ENCODE peak calls at places on chromosomes 5 and 9, in six cellular contexts. X is IMR-90, W is neuronal stem cell, D is mesendoderm, K is H9, Z is mesenchymal stem cell. U is an unnamed sample. For H3K4me1, the result is how much of the 10 kb centered on the place peaks cover.

GRCh38 chr9:134377976-134378375 is 51.7 kb downstream of the RXRA start:
- DNase-seq in X (no peak), W (no peak), D (no peak), K (no peak), Z (no peak), U (no peak)

GRCh38 chr5:143040622-143041021 is 270.4 kb downstream of the ARHGAP26 start:
- DNase-seq in X (no peak), W (no peak), D (no peak), K (no peak), Z (no peak), U (no peak)

GRCh38 chr5:141521244-141521781 is 32.4 kb downstream of the PCDHGC5 start:
- DNase-seq in X (peak), W (peak), D (peak), K (no peak), Z (peak), U (no peak)

GRCh38 chr9:91734371-91734981 is 215.6 kb downstream of the ROR2 start:
- DNase-seq in X (peak), W (peak), D (peak), K (peak), Z (peak), U (peak)

GRCh38 chr5:132557425-132557805 is 638 bp downstream of the RAD50 start:
- DNase-seq in X (peak), W (no peak), D (peak), K (peak), Z (peak), U (no peak)

GRCh38 chr9:124346347-124347163 is 68.7 kb downstream of the PSMB7 start:
- DNase-seq in X (no peak), W (no peak), D (no peak), K (no peak), Z (no peak), U (no peak)

GRCh38 chr5:143213231-143213850 is 190.1 kb downstream of the NR3C1 start:
- DNase-seq in X (peak), W (no peak), D (no peak), K (no peak), Z (peak), U (no peak)

GRCh38 chr5:180799902-180800801 is 2.5 kb downstream of the MGAT1 start:
- DNase-seq in X (peak), W (no peak), D (peak), K (no peak), Z (peak), U (no peak)

GRCh38 chr9:120360046-120360445 is 219.9 kb downstream of the CDK5RAP2 start:
- DNase-seq in X (peak), W (no peak), D (no peak), K (no peak), Z (no peak), U (no peak)

GRCh38 chr9:764105-764524 is 77.4 kb upstream of the DMRT1 start:
- DNase-seq in X (peak), W (peak), D (peak), K (peak), Z (peak), U (peak)

GRCh38 chr9:105116047-105116868 is 128.2 kb upstream of the SLC44A1 start:
- DNase-seq in X (no peak), W (peak), D (peak), K (peak), Z (no peak), U (no peak)

GRCh38 chr9:112013261-112013660 is 116.6 kb downstream of the UGCG start:
- DNase-seq in X (no peak), W (no peak), D (no peak), K (no peak), Z (no peak), U (no peak)

GRCh38 chr9:126799051-126799450 is 5.8 kb upstream of the ZBTB43 start:
- DNase-seq in X (no peak), W (no peak), D (no peak), K (no peak), Z (no peak), U (no peak)

GRCh38 chr5:79931409-79931808 is 59.7 kb downstream of the MTX3 start:
- DNase-seq in X (no peak), W (no peak), D (no peak), K (no peak), Z (no peak), U (no peak)

GRCh38 chr5:128826290-128826689 is 139.0 kb upstream of the SLC27A6 start:
- DNase-seq in X (no peak), W (no peak), D (peak), K (no peak), Z (no peak), U (no peak)

GRCh38 chr5:143205386-143205785 is 198.1 kb downstream of the NR3C1 start:
- DNase-seq in X (peak), W (no peak), D (no peak), K (no peak), Z (peak), U (no peak)

GRCh38 chr9:137762414-137763061 is 115.0 kb upstream of the CACNA1B start:
- DNase-seq in X (peak), W (no peak), D (no peak), K (no peak), Z (no peak), U (no peak)

GRCh38 chr5:102324714-102325113 is 28.6 kb upstream of the SLCO4C1 start:
- DNase-seq in X (no peak), W (no peak), D (no peak), K (no peak), Z (no peak), U (no peak)

GRCh38 chr9:16180546-16180945 is 627.7 kb downstream of the CCDC171 start:
- DNase-seq in X (peak), W (no peak), D (peak), K (no peak), Z (peak), U (no peak)

GRCh38 chr5:77210091-77211012 is at the start of gene PDE8B:
- DNase-seq in X (no peak), W (no peak), D (no peak), K (peak), Z (no peak), U (peak)

GRCh38 chr5:1718669-1719068 is 81.0 kb downstream of the MRPL36 start:
- DNase-seq in X (no peak), W (no peak), D (peak), K (no peak), Z (peak), U (no peak)

GRCh38 chr5:150582281-150582791 is 58.1 kb upstream of the SYNPO start:
- DNase-seq in X (peak), W (no peak), D (no peak), K (no peak), Z (peak), U (no peak)

GRCh38 chr5:132487095-132487428 is 3.5 kb downstream of the IRF1 start:
- DNase-seq in X (no peak), W (no peak), D (no peak), K (no peak), Z (no peak), U (no peak)

GRCh38 chr9:125025584-125025983 is 84.7 kb upstream of the GOLGA1 start:
- DNase-seq in X (peak), W (no peak), D (no peak), K (no peak), Z (no peak), U (no peak)

GRCh38 chr9:128550770-128551651 is 1.4 kb upstream of the SPTAN1 start:
- DNase-seq in X (peak), W (no peak), D (peak), K (peak), Z (peak), U (no peak)

GRCh38 chr5:150568663-150569062 is 60.7 kb downstream of the NDST1 start:
- DNase-seq in X (no peak), W (no peak), D (no peak), K (no peak), Z (no peak), U (no peak)

GRCh38 chr5:142685418-142686209 is at the start of gene FGF1:
- DNase-seq in X (no peak), W (no peak), D (peak), K (no peak), Z (no peak), U (no peak)

GRCh38 chr5:19986036-19986619 is 1.9 kb downstream of the CDH18 start:
- DNase-seq in X (no peak), W (no peak), D (no peak), K (no peak), Z (peak), U (no peak)

GRCh38 chr9:14400658-14400995 is 86.7 kb upstream of the NFIB start:
- DNase-seq in X (peak), W (no peak), D (peak), K (peak), Z (peak), U (peak)

GRCh38 chr9:13971415-13971814 is 342.5 kb downstream of the NFIB start:
- DNase-seq in X (no peak), W (no peak), D (no peak), K (no peak), Z (no peak), U (no peak)

GRCh38 chr5:64298586-64298985 is 132.9 kb downstream of the RNF180 start:
- DNase-seq in X (no peak), W (no peak), D (no peak), K (no peak), Z (no peak), U (no peak)

GRCh38 chr5:64295100-64295499 is 129.5 kb downstream of the RNF180 start:
- DNase-seq in X (no peak), W (no peak), D (no peak), K (no peak), Z (no peak), U (no peak)

GRCh38 chr5:64292611-64293215 is 127.1 kb downstream of the RNF180 start:
- DNase-seq in X (no peak), W (no peak), D (peak), K (no peak), Z (peak), U (no peak)
- H2BK15ac ChIP-seq in X (no peak), W (no peak), D (no peak), K (no peak), Z (no peak), U (no peak)

GRCh38 chr5:164500856-164501255 is 995.4 kb downstream of the MAT2B start:
- DNase-seq in X (no peak), W (no peak), D (no peak), K (no peak), Z (no peak), U (no peak)

GRCh38 chr5:164501344-164501743 is 995.9 kb downstream of the MAT2B start:
- DNase-seq in X (no peak), W (no peak), D (no peak), K (no peak), Z (no peak), U (no peak)

GRCh38 chr5:164504141-164504772 is 998.8 kb downstream of the MAT2B start:
- DNase-seq in X (peak), W (peak), D (peak), K (peak), Z (peak), U (no peak)

DNA sequence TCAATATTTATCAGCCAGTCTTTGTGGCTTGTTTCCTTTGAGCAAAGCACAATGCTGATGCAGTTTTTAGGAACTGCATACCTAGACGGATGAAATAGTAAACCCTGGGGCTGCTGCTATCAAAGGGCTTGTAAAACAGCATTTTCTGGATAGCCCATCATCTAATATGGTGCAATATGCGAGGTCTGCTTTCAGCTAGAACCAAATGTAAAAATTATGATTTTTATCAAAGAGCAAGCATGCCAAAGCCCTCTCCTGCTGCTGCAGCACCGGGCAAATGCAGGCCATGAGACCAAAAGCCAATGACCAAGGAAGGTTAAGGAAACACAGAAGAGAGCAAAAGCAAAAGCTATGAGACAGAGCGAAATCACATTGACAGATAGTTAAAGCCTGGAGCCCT is 1000.4 kb downstream of the MAT2B start:
- DNase-seq in X (no peak), W (no peak), D (no peak), K (no peak), Z (no peak), U (no peak)
- H3K4me1 ChIP-seq in X (under half), W (under half), D (under half), K (under half), Z (under half), U (under half)

GRCh38 chr5:134100283-134101011 is 14.0 kb upstream of the TCF7 start:
- DNase-seq in X (peak), W (no peak), D (peak), K (peak), Z (peak), U (peak)
- H2BK15ac ChIP-seq in X (no peak), W (peak), D (no peak), K (no peak), Z (no peak), U (no peak)

GRCh38 chr5:95866431-95867063 is 44.0 kb upstream of the GLRX start:
- DNase-seq in X (peak), W (no peak), D (no peak), K (no peak), Z (peak), U (no peak)
- H3K4me1 ChIP-seq in X (under half), W (under half), D (under half), K (under half), Z (under half), U (under half)

GRCh38 chr9:107274953-107275422 is 8.1 kb upstream of the RAD23B start:
- DNase-seq in X (peak), W (no peak), D (no peak), K (no peak), Z (peak), U (no peak)
- H2BK15ac ChIP-seq in X (peak), W (no peak), D (no peak), K (no peak), Z (no peak), U (no peak)

GRCh38 chr9:68685770-68686169 is 19.3 kb upstream of the PIP5K1B start:
- DNase-seq in X (no peak), W (no peak), D (peak), K (peak), Z (no peak), U (no peak)
- H3K4me1 ChIP-seq in X (under half), W (under half), D (under half), K (under half), Z (under half), U (under half)

GRCh38 chr5:127702913-127703575 is at the start of gene CCDC192:
- DNase-seq in X (no peak), W (no peak), D (peak), K (no peak), Z (peak), U (no peak)

GRCh38 chr5:127700237-127700766 is 2.9 kb upstream of the CCDC192 start:
- DNase-seq in X (no peak), W (peak), D (peak), K (no peak), Z (no peak), U (no peak)

GRCh38 chr5:127699416-127699815 is 3.8 kb upstream of the CCDC192 start:
- DNase-seq in X (peak), W (no peak), D (no peak), K (no peak), Z (peak), U (no peak)

GRCh38 chr5:127705120-127705892 is 2.1 kb downstream of the CCDC192 start:
- DNase-seq in X (peak), W (no peak), D (peak), K (no peak), Z (peak), U (no peak)

GRCh38 chr5:127702434-127702833 is 757 bp upstream of the CCDC192 start:
- DNase-seq in X (no peak), W (no peak), D (no peak), K (no peak), Z (no peak), U (no peak)
- H2BK15ac ChIP-seq in X (no peak), W (no peak), D (no peak), K (no peak), Z (peak), U (no peak)

DNA sequence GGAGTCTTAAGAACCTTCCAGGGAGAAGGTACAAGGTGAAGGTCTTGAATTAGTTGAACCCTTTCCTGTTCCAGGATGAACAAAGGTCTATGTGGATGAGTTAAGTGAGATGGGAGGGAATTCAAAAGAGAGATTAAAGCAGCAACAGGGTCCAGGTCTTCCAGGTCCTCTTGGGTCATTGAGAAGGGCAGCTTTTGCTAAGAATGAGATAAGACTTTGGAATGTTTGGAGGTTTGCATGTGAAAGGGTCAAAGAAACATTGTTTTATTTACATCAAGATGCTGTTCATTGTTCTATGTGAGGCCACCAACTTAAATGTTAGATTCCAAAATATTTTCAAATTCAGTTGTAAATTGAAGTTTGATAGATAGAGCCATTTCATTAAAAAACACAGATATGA is 463.9 kb downstream of the ANXA1 start:
- DNase-seq in X (no peak), W (no peak), D (peak), K (no peak), Z (no peak), U (peak)
- H3K4me1 ChIP-seq in X (under half), W (under half), D (under half), K (under half), Z (under half), U (under half)

U was measured in H1.